ENCODE peak calls at places on chromosomes 12 and 14, in eight cellular contexts. T, L, F, G, O, K, D and E are unnamed samples.

GRCh38 chr12:86741531-86741930 is 485.3 kb upstream of the MGAT4C start:
- DNase-seq in G (no peak), K (no peak), D (no peak), T (no peak), F (no peak), L (no peak), O (no peak), E (no peak)

GRCh38 chr12:91219511-91219910 is 36.9 kb upstream of the DCN start:
- DNase-seq in K (no peak), L (no peak), T (no peak), D (no peak), F (no peak), G (no peak), O (no peak), E (no peak)

GRCh38 chr12:6200266-6201198 is at the start of gene CD9:
- DNase-seq in G (peak), T (peak), L (peak), D (no peak), O (peak), F (peak), K (no peak), E (peak)

GRCh38 chr12:90280564-90281058 is 572.0 kb upstream of the ATP2B1 start:
- DNase-seq in L (no peak), T (no peak), O (no peak), D (peak), G (no peak), K (no peak), F (peak), E (no peak)

GRCh38 chr14:55975281-55975905 is 142.8 kb upstream of the PELI2 start:
- DNase-seq in K (no peak), G (no peak), F (no peak), D (no peak), L (no peak), T (no peak), O (no peak), E (no peak)

GRCh38 chr12:78406776-78407335 is 457.7 kb upstream of the SYT1 start:
- DNase-seq in L (no peak), D (no peak), G (no peak), K (no peak), F (no peak), O (no peak), T (no peak), E (no peak)

GRCh38 chr12:25615119-25615518 is 62.0 kb upstream of the LMNTD1 start:
- DNase-seq in K (no peak), L (no peak), O (no peak), G (no peak), T (no peak), D (peak), F (no peak), E (no peak)

GRCh38 chr14:97544581-97544980 is 747.4 kb downstream of the VRK1 start:
- DNase-seq in K (no peak), L (no peak), G (no peak), O (no peak), T (no peak), D (no peak), F (no peak), E (no peak)

GRCh38 chr14:100762089-100762515 is 35.4 kb downstream of the DLK1 start:
- DNase-seq in F (no peak), G (no peak), T (no peak), D (no peak), L (no peak), O (no peak), K (no peak), E (no peak)

GRCh38 chr14:105503918-105504692 is 13.1 kb downstream of the TEDC1 start:
- DNase-seq in G (no peak), K (no peak), T (no peak), F (no peak), L (peak), D (no peak), O (no peak), E (no peak)

GRCh38 chr12:4089147-4089606 is 184.4 kb upstream of the CCND2 start:
- DNase-seq in G (no peak), F (no peak), L (no peak), D (no peak), T (no peak), K (no peak), O (peak), E (no peak)

GRCh38 chr12:117876492-117876816 is 92.3 kb downstream of the KSR2 start:
- DNase-seq in G (no peak), F (no peak), K (no peak), T (no peak), D (no peak), L (no peak), O (no peak), E (no peak)

GRCh38 chr12:98793121-98793520 is 148.0 kb downstream of the APAF1 start:
- DNase-seq in G (no peak), F (no peak), K (no peak), O (no peak), D (no peak), L (no peak), T (no peak), E (no peak)

GRCh38 chr14:69043598-69044267 is 64.6 kb upstream of the ACTN1 start:
- DNase-seq in K (no peak), T (peak), O (no peak), D (no peak), F (no peak), G (no peak), L (no peak), E (peak)

GRCh38 chr14:100988011-100988410 is 84.5 kb upstream of the RTL1 start:
- DNase-seq in D (no peak), L (no peak), F (no peak), O (no peak), K (no peak), T (no peak), G (no peak), E (no peak)

GRCh38 chr12:93325855-93326254 is 51.9 kb upstream of the NUDT4 start:
- DNase-seq in F (no peak), L (no peak), K (no peak), O (no peak), G (no peak), D (peak), T (no peak), E (no peak)

GRCh38 chr14:102605026-102605425 is 12.6 kb downstream of the RCOR1 start:
- DNase-seq in F (no peak), K (no peak), T (no peak), O (no peak), D (no peak), G (no peak), L (no peak), E (no peak)

GRCh38 chr12:40692617-40693502 is 621 bp downstream of the CNTN1 start:
- DNase-seq in D (no peak), K (peak), T (peak), O (peak), F (no peak), L (no peak), G (no peak), E (peak)

GRCh38 chr12:77049767-77050353 is 15.5 kb downstream of the E2F7 start:
- DNase-seq in L (peak), O (peak), D (peak), G (no peak), K (no peak), T (no peak), F (no peak), E (no peak)

GRCh38 chr12:32877670-32878459 is 18.7 kb downstream of the PKP2 start:
- DNase-seq in G (no peak), T (no peak), D (no peak), L (no peak), K (no peak), O (no peak), F (no peak), E (no peak)